ENCODE peak calls at places on chromosomes 3 and 15, in eight cellular contexts. Y, O, M, K, S, I, G and Q are unnamed samples. For H3K9me3, the result is how much of the 10 kb centered on the place peaks cover.

GRCh38 chr15:60721232-60721576 is 242.3 kb upstream of the ICE2 start:
- DNase-seq in Y (no peak), O (no peak), M (no peak), K (no peak), S (no peak), I (no peak), G (no peak), Q (no peak)

GRCh38 chr3:38227989-38228388 is 37.6 kb upstream of the SLC22A13 start:
- DNase-seq in Y (no peak), O (no peak), M (no peak), K (no peak), S (no peak), I (peak), G (no peak), Q (no peak)

GRCh38 chr3:172591876-172592771 is 68.9 kb upstream of the TNFSF10 start:
- DNase-seq in Y (no peak), O (no peak), M (no peak), K (no peak), S (no peak), I (no peak), G (no peak), Q (no peak)

GRCh38 chr3:196617256-196617655 is 22.2 kb upstream of the NRROS start:
- DNase-seq in Y (no peak), O (no peak), M (no peak), K (no peak), S (no peak), I (no peak), G (no peak), Q (no peak)

GRCh38 chr15:80416702-80417101 is 12.5 kb downstream of the ARNT2 start:
- DNase-seq in Y (no peak), O (no peak), M (no peak), K (no peak), S (no peak), I (no peak), G (no peak), Q (no peak)

GRCh38 chr15:43509002-43509922 is 8.1 kb upstream of the MAP1A start:
- DNase-seq in Y (no peak), O (no peak), M (no peak), K (no peak), S (peak), I (no peak), G (no peak), Q (peak)

GRCh38 chr15:68819451-68820204 is 1.1 kb downstream of the ANP32A start:
- DNase-seq in Y (peak), O (peak), M (no peak), K (peak), S (peak), I (peak), G (no peak), Q (peak)

GRCh38 chr15:60961541-60961940 is 267.6 kb downstream of the RORA start:
- DNase-seq in Y (no peak), O (no peak), M (no peak), K (no peak), S (no peak), I (no peak), G (no peak), Q (no peak)

GRCh38 chr15:65888998-65889397 is 19.7 kb downstream of the RAB11A start:
- DNase-seq in Y (no peak), O (no peak), M (no peak), K (no peak), S (no peak), I (no peak), G (no peak), Q (no peak)

GRCh38 chr3:51382076-51382745 is 2.9 kb upstream of the MANF start:
- DNase-seq in Y (no peak), O (no peak), M (no peak), K (no peak), S (no peak), I (no peak), G (no peak), Q (no peak)

GRCh38 chr15:89888214-89888804 is 5.5 kb downstream of the AP3S2 start:
- DNase-seq in Y (peak), O (no peak), M (no peak), K (peak), S (no peak), I (peak), G (no peak), Q (peak)

GRCh38 chr3:72601049-72601448 is 247.2 kb downstream of the SHQ1 start:
- DNase-seq in Y (no peak), O (no peak), M (no peak), K (no peak), S (no peak), I (no peak), G (no peak), Q (no peak)

GRCh38 chr15:68584704-68585573 is 6.1 kb downstream of the CORO2B start:
- DNase-seq in Y (no peak), O (no peak), M (no peak), K (no peak), S (no peak), I (no peak), G (no peak), Q (no peak)

GRCh38 chr15:101528108-101528916 is 38.8 kb upstream of the PCSK6 start:
- DNase-seq in Y (no peak), O (peak), M (no peak), K (peak), S (no peak), I (no peak), G (no peak), Q (peak)

GRCh38 chr15:70038730-70039392 is 58.9 kb downstream of the TLE3 start:
- DNase-seq in Y (no peak), O (no peak), M (no peak), K (no peak), S (peak), I (no peak), G (no peak), Q (no peak)

GRCh38 chr15:65263313-65263712 is 23.4 kb downstream of the PARP16 start:
- DNase-seq in Y (no peak), O (no peak), M (no peak), K (no peak), S (no peak), I (no peak), G (no peak), Q (no peak)

GRCh38 chr3:116442331-116443021 is 2.8 kb downstream of the LSAMP start:
- DNase-seq in Y (no peak), O (no peak), M (no peak), K (no peak), S (no peak), I (no peak), G (no peak), Q (no peak)

GRCh38 chr3:157533298-157533870 is 30.2 kb upstream of the VEPH1 start:
- DNase-seq in Y (no peak), O (no peak), M (no peak), K (no peak), S (no peak), I (peak), G (no peak), Q (no peak)

GRCh38 chr15:94930441-94930840 is 699.1 kb downstream of the MCTP2 start:
- DNase-seq in Y (no peak), O (no peak), M (no peak), K (no peak), S (no peak), I (peak), G (no peak), Q (no peak)

GRCh38 chr3:187016639-187017345 is 86.5 kb downstream of the ST6GAL1 start:
- DNase-seq in Y (no peak), O (no peak), M (no peak), K (no peak), S (no peak), I (peak), G (no peak), Q (peak)

GRCh38 chr3:178949896-178950295 is 121.7 kb downstream of the ZMAT3 start:
- DNase-seq in Y (no peak), O (no peak), M (no peak), K (no peak), S (no peak), I (no peak), G (no peak), Q (no peak)

GRCh38 chr15:58190419-58190818 is 52.2 kb downstream of the AQP9 start:
- DNase-seq in Y (no peak), O (no peak), M (no peak), K (no peak), S (no peak), I (peak), G (no peak), Q (no peak)

GRCh38 chr15:78979456-78980320 is 34.8 kb upstream of the CTSH start:
- DNase-seq in Y (peak), O (peak), M (no peak), K (peak), S (no peak), I (peak), G (peak), Q (peak)

GRCh38 chr15:98160236-98160635 is 199.7 kb downstream of the ARRDC4 start:
- DNase-seq in Y (no peak), O (no peak), M (no peak), K (peak), S (no peak), I (no peak), G (no peak), Q (no peak)

GRCh38 chr3:54712539-54712938 is 215.3 kb downstream of the LRTM1 start:
- DNase-seq in Y (no peak), O (no peak), M (no peak), K (no peak), S (no peak), I (no peak), G (no peak), Q (no peak)

GRCh38 chr3:9746330-9746729 is 3.4 kb upstream of the OGG1 start:
- DNase-seq in Y (no peak), O (no peak), M (no peak), K (no peak), S (no peak), I (no peak), G (no peak), Q (no peak)

GRCh38 chr3:9749663-9750555 is at the start of gene OGG1:
- DNase-seq in Y (peak), O (peak), M (peak), K (peak), S (peak), I (peak), G (peak), Q (peak)

GRCh38 chr3:9747267-9747666 is 2.5 kb upstream of the OGG1 start:
- DNase-seq in Y (no peak), O (no peak), M (no peak), K (no peak), S (no peak), I (no peak), G (no peak), Q (no peak)

GRCh38 chr3:9750556-9751411 is 1.0 kb downstream of the OGG1 start:
- DNase-seq in Y (no peak), O (peak), M (no peak), K (no peak), S (no peak), I (no peak), G (no peak), Q (no peak)

DNA sequence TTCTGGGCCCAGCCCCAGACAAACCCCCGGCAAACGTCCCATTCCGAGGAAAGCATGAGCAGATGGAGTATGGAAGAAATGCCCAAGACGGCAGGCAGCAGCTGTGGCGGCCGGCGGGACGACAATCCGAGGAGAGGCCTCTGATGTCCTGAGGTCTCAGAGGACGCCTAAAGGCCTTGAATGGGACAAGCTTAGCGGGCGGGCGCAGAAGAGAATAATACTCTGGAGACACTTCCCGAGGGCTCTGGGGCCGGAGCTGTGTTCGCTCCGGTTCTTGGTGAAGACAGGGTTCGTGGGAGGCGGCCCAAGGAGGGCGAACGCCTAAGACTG is 454 bp upstream of the OGG1 start:
- DNase-seq in Y (no peak), O (no peak), M (no peak), K (no peak), S (no peak), I (no peak), G (no peak), Q (no peak)
- H3K4me3 ChIP-seq in Y (peak), O (peak), M (peak), K (peak), S (peak), I (peak), G (peak), Q (no peak)

DNA sequence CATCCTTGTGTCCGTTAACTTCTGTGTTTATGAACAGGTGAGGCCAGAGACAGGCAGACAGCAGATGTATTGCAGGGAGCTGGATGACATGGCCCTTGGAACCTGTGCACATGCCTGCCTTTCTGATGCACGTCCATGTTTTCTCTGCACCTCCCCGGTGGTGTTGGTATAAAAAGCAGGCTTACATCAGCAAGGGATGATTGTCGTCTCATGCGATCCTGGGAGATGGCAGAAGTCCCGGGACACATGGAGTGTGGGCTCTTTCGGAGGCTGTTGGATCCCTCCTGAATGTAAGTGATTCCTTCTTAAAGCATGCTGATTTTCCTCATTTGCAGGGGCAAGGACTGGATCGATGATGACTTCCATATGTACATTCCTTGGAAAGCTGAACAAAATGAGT is 134.8 kb downstream of the SNRPN start:
- DNase-seq in Y (no peak), O (no peak), M (no peak), K (no peak), S (no peak), I (no peak), G (no peak), Q (no peak)
- H3K9me3 ChIP-seq in Y (under half), O (under half), M (half or more), K (half or more), S (half or more), I (half or more), G (under half), Q (under half)

GRCh38 chr3:22729981-22730380 is 473.1 kb upstream of the UBE2E2 start:
- DNase-seq in Y (no peak), O (no peak), M (no peak), K (no peak), S (no peak), I (peak), G (no peak), Q (no peak)
- TF ChIP-seq CTCF in Y (peak), O (no peak), M (no peak), K (no peak), S (no peak), I (peak), G (peak), Q (peak)

GRCh38 chr15:40100947-40101905 is 7.5 kb downstream of the BMF start:
- DNase-seq in Y (no peak), O (no peak), M (no peak), K (no peak), S (no peak), I (no peak), G (no peak), Q (no peak)
- H3K4me3 ChIP-seq in Y (no peak), O (no peak), M (no peak), K (no peak), S (no peak), I (no peak), G (no peak), Q (no peak)

GRCh38 chr3:11238880-11239279 is 33.3 kb upstream of the ATG7 start:
- DNase-seq in Y (no peak), O (no peak), M (no peak), K (no peak), S (no peak), I (peak), G (peak), Q (no peak)

GRCh38 chr3:11239796-11240195 is 32.4 kb upstream of the ATG7 start:
- DNase-seq in Y (no peak), O (no peak), M (no peak), K (no peak), S (no peak), I (no peak), G (no peak), Q (no peak)

GRCh38 chr3:11236588-11237461 is 35.4 kb upstream of the ATG7 start:
- DNase-seq in Y (peak), O (peak), M (no peak), K (peak), S (peak), I (peak), G (peak), Q (peak)

GRCh38 chr3:11238057-11238456 is 34.1 kb upstream of the ATG7 start:
- DNase-seq in Y (no peak), O (no peak), M (no peak), K (no peak), S (no peak), I (peak), G (peak), Q (no peak)

GRCh38 chr3:11235385-11235784 is 36.8 kb upstream of the ATG7 start:
- DNase-seq in Y (no peak), O (no peak), M (no peak), K (no peak), S (no peak), I (no peak), G (no peak), Q (no peak)
- H3K9me3 ChIP-seq in Y (under half), O (under half), M (under half), K (under half), S (under half), I (under half), G (under half), Q (under half)

GRCh38 chr3:34973586-34973985 is 665.7 kb upstream of the ARPP21 start:
- DNase-seq in Y (no peak), O (no peak), M (no peak), K (no peak), S (no peak), I (no peak), G (no peak), Q (no peak)

DNA sequence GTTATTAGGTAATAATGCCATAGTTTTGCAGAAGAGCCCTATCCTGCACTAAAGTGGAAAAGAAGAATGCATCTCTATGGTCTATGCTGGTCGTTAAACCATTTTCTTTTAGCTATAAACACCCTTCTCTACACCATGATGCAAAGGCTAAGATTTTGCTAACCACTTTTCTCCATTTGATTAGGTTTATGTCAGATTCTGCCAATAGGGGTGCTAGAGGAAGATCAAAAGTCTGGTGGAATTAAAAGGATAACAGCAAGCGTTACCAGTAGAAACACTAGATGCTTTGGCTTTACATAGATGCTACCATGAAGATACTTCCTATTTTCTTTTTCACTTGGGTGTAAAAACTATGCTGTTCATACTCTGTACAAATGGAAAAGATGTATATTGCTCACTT is 669.8 kb upstream of the ARPP21 start:
- DNase-seq in Y (no peak), O (no peak), M (no peak), K (no peak), S (no peak), I (no peak), G (no peak), Q (no peak)
- TF ChIP-seq CTCF in Y (no peak), O (no peak), M (no peak), K (no peak), S (no peak), I (no peak), G (no peak), Q (no peak)

DNA sequence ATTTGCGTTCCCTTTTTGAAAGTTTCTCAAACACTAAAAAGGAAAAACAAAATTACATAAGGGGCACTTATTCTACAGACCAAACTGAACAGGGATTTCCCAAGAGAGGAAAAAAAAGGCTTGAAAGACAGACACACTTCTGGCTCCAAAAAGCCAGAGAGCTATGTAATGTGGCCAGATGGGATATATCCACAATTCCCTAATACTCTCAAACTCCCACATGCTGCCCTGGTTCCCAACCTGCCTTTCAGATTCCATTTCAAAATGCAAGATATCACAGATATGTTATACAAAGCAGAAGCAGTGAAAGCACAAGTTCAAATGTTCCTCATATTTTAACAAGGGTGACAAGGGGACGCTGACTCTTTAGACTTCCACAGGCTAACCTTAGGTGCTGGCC is 1.5 kb downstream of the FRMD4B start:
- DNase-seq in Y (no peak), O (no peak), M (no peak), K (no peak), S (no peak), I (no peak), G (no peak), Q (no peak)
- H3K4me3 ChIP-seq in Y (no peak), O (no peak), M (peak), K (no peak), S (peak), I (no peak), G (no peak), Q (peak)

GRCh38 chr15:27427386-27427785 is 456.4 kb downstream of the GABRG3 start:
- DNase-seq in Y (no peak), O (no peak), M (no peak), K (no peak), S (no peak), I (no peak), G (no peak), Q (no peak)

GRCh38 chr15:27433604-27434003 is 462.6 kb downstream of the GABRG3 start:
- DNase-seq in Y (no peak), O (no peak), M (no peak), K (no peak), S (no peak), I (no peak), G (no peak), Q (no peak)

GRCh38 chr15:27429577-27429976 is 458.6 kb downstream of the GABRG3 start:
- DNase-seq in Y (no peak), O (no peak), M (no peak), K (no peak), S (no peak), I (no peak), G (no peak), Q (no peak)
- H3K9me3 ChIP-seq in Y (under half), O (under half), M (under half), K (under half), S (under half), I (under half), G (under half), Q (under half)

GRCh38 chr15:85587707-85588441 is 206.9 kb downstream of the KLHL25 start:
- DNase-seq in Y (no peak), O (peak), M (no peak), K (no peak), S (peak), I (peak), G (no peak), Q (no peak)

GRCh38 chr15:85582719-85583089 is 202.3 kb downstream of the AKAP13 start:
- DNase-seq in Y (no peak), O (peak), M (no peak), K (peak), S (peak), I (no peak), G (no peak), Q (peak)

GRCh38 chr15:85582076-85582718 is 201.8 kb downstream of the AKAP13 start:
- DNase-seq in Y (no peak), O (peak), M (no peak), K (peak), S (peak), I (no peak), G (no peak), Q (peak)

GRCh38 chr15:85583404-85584390 is 203.3 kb downstream of the AKAP13 start:
- DNase-seq in Y (no peak), O (peak), M (no peak), K (peak), S (peak), I (peak), G (no peak), Q (peak)

DNA sequence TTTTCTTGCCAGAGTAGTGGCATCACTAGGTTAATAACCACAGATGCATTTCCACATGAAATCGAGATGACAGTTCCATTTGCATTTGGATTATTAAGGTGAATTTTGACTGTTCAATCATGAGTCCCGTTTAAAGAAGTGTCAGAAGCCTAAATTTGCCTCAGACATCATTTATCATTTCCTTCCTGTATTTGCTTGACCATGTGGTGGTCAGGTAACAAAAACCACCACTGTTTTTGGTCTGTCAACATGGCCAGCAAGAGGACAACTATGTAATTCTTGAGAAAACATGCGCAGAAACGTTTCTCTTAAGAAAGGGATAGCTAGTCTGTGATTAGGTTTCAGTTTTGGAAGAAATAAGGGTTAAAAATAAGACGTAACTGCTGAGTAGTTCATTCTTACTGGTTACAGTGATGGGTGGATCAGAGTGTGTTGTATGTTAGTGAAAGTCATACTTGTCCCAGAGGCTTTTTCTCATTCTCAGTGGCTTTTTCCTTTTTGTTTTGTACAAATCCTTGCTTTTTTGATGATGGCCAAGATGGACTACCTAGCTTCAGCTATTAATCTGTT is 204.5 kb downstream of the AKAP13 start:
- DNase-seq in Y (no peak), O (no peak), M (no peak), K (no peak), S (no peak), I (no peak), G (no peak), Q (no peak)
- TF ChIP-seq CTCF in Y (no peak), O (no peak), M (no peak), K (no peak), S (no peak), I (no peak), G (no peak), Q (no peak)